ENCODE peak calls at places on chromosomes 12 and 14, in four cellular contexts. One of them, this sample, is unnamed.

GRCh38 chr14:65352964-65353530 is 59.5 kb upstream of the FUT8 start:
- DNase-seq in NCI-H1105: no peak
- DNase-seq in GM04504: no peak
- DNase-seq in Calu3: peak
- DNase-seq in this sample: no peak

GRCh38 chr12:26345471-26346003 is 150.2 kb downstream of the SSPN start:
- DNase-seq in NCI-H1105: no peak
- DNase-seq in GM04504: no peak
- DNase-seq in Calu3: no peak
- DNase-seq in this sample: no peak

GRCh38 chr14:102055181-102055901 is 31.5 kb downstream of the HSP90AA1 start:
- DNase-seq in NCI-H1105: no peak
- DNase-seq in GM04504: peak
- DNase-seq in Calu3: no peak
- DNase-seq in this sample: no peak

GRCh38 chr14:67396381-67396965 is 15.5 kb downstream of the PLEK2 start:
- DNase-seq in NCI-H1105: no peak
- DNase-seq in GM04504: no peak
- DNase-seq in Calu3: no peak
- DNase-seq in this sample: no peak

GRCh38 chr14:94355191-94355794 is 32.2 kb upstream of the SERPINA6 start:
- DNase-seq in NCI-H1105: no peak
- DNase-seq in GM04504: peak
- DNase-seq in Calu3: peak
- DNase-seq in this sample: no peak

GRCh38 chr14:32307881-32308582 is 21.1 kb upstream of the AKAP6 start:
- DNase-seq in NCI-H1105: no peak
- DNase-seq in GM04504: no peak
- DNase-seq in Calu3: peak
- DNase-seq in this sample: no peak

GRCh38 chr14:48814562-48814961 is 771.6 kb downstream of the RPS29 start:
- DNase-seq in NCI-H1105: no peak
- DNase-seq in GM04504: no peak
- DNase-seq in Calu3: no peak
- DNase-seq in this sample: no peak

GRCh38 chr12:123401753-123402683 is 18.1 kb downstream of the KMT5A start:
- DNase-seq in NCI-H1105: no peak
- DNase-seq in GM04504: no peak
- DNase-seq in Calu3: no peak
- DNase-seq in this sample: no peak

GRCh38 chr14:70726651-70727375 is 82.5 kb downstream of the MAP3K9 start:
- DNase-seq in NCI-H1105: no peak
- DNase-seq in GM04504: no peak
- DNase-seq in Calu3: no peak
- DNase-seq in this sample: no peak

GRCh38 chr14:77376380-77376770 is 519 bp downstream of the TMED8 start:
- DNase-seq in NCI-H1105: no peak
- DNase-seq in GM04504: no peak
- DNase-seq in Calu3: peak
- DNase-seq in this sample: no peak

GRCh38 chr14:22213110-22213509 is 375.9 kb downstream of the DAD1 start:
- DNase-seq in NCI-H1105: no peak
- DNase-seq in GM04504: no peak
- DNase-seq in Calu3: no peak
- DNase-seq in this sample: no peak

GRCh38 chr14:55399912-55400311 is 11.7 kb downstream of the ATG14 start:
- DNase-seq in NCI-H1105: no peak
- DNase-seq in GM04504: no peak
- DNase-seq in Calu3: no peak
- DNase-seq in this sample: no peak